ENCODE peak calls at places on chromosomes 7 and 10, in six cellular contexts. E is activated CD8-positive, alpha-beta memory T cell treated with anti-CD3 and anti-CD28 coated beads for 48 hours; O is NCI-H2107; Y is brain pericyte; P is iris pigment epithelial cell; A is germinal center. I is an unnamed sample.

GRCh38 chr7:73532224-73532623 is 10.1 kb upstream of the BAZ1B start:
- DNase-seq in E (no peak), P (no peak), O (no peak), Y (no peak), A (no peak), I (no peak)

GRCh38 chr7:55202150-55202913 is 162.8 kb upstream of the LANCL2 start:
- DNase-seq in Y (no peak), O (no peak), E (no peak), A (no peak), P (no peak), I (no peak)

GRCh38 chr7:2863461-2864066 is 19.5 kb upstream of the GNA12 start:
- DNase-seq in E (peak), P (peak), Y (peak), O (no peak), A (no peak), I (no peak)

GRCh38 chr7:146331369-146331768 is 214.8 kb downstream of the CNTNAP2 start:
- DNase-seq in E (no peak), Y (no peak), A (no peak), P (no peak), O (no peak), I (no peak)

GRCh38 chr7:40986351-40986873 is 716.5 kb downstream of the INHBA start:
- DNase-seq in P (peak), A (no peak), Y (peak), E (no peak), O (no peak), I (no peak)

GRCh38 chr10:32990811-32991210 is 32.8 kb upstream of the ITGB1 start:
- DNase-seq in P (no peak), Y (no peak), O (no peak), A (no peak), E (no peak), I (no peak)

GRCh38 chr7:81604075-81604807 is 165.6 kb downstream of the HGF start:
- DNase-seq in Y (no peak), O (no peak), A (no peak), P (peak), E (no peak), I (no peak)

GRCh38 chr7:42237891-42238531 is 1.0 kb upstream of the GLI3 start:
- DNase-seq in E (no peak), P (peak), Y (peak), A (peak), O (no peak), I (no peak)

GRCh38 chr7:99218406-99219184 is 10.7 kb upstream of the KPNA7 start:
- DNase-seq in E (no peak), A (no peak), Y (no peak), P (no peak), O (no peak), I (no peak)